ENCODE peak calls at places on chromosomes 12 and 14, in five cellular contexts. One of them, this sample, is unnamed.

GRCh38 chr14:101018561-101019290 is 115.2 kb upstream of the RTL1 start:
- DNase-seq in endothelial cell of umbilical vein: no peak
- DNase-seq in SK-N-SH: no peak
- DNase-seq in HepG2: no peak
- DNase-seq in H1: peak; percentile 1
- DNase-seq in this sample: no peak

GRCh38 chr14:104650057-104650980 is 39.1 kb upstream of the INF2 start:
- DNase-seq in H1: peak; percentile 99
- DNase-seq in HepG2: peak; percentile 37
- DNase-seq in SK-N-SH: peak; percentile 98
- DNase-seq in endothelial cell of umbilical vein: peak; percentile 66
- DNase-seq in this sample: no peak

GRCh38 chr14:70086685-70087379 is 101.9 kb downstream of the SLC8A3 start:
- DNase-seq in HepG2: peak; percentile 14
- DNase-seq in H1: no peak
- DNase-seq in SK-N-SH: peak; percentile 22
- DNase-seq in endothelial cell of umbilical vein: peak; percentile 35
- DNase-seq in this sample: peak; percentile 18

GRCh38 chr14:25056688-25057078 is 6.7 kb upstream of the STXBP6 start:
- DNase-seq in HepG2: no peak
- DNase-seq in endothelial cell of umbilical vein: no peak
- DNase-seq in SK-N-SH: no peak
- DNase-seq in H1: no peak
- DNase-seq in this sample: no peak

GRCh38 chr12:102634216-102634615 is 153.9 kb upstream of the IGF1 start:
- DNase-seq in HepG2: no peak
- DNase-seq in endothelial cell of umbilical vein: no peak
- DNase-seq in SK-N-SH: no peak
- DNase-seq in H1: no peak
- DNase-seq in this sample: no peak

GRCh38 chr14:62179367-62180018 is 417.3 kb downstream of the SNAPC1 start:
- DNase-seq in endothelial cell of umbilical vein: peak; percentile 72
- DNase-seq in H1: peak; percentile 60
- DNase-seq in SK-N-SH: peak; percentile 22
- DNase-seq in HepG2: peak; percentile 48
- DNase-seq in this sample: peak; percentile 87

GRCh38 chr12:40325349-40325960 is 100.7 kb downstream of the LRRK2 start:
- DNase-seq in endothelial cell of umbilical vein: peak; percentile 27
- DNase-seq in SK-N-SH: peak; percentile 46
- DNase-seq in H1: no peak
- DNase-seq in HepG2: peak; percentile 41
- DNase-seq in this sample: no peak

GRCh38 chr14:100393906-100394732 is 71.0 kb downstream of the SLC25A47 start:
- DNase-seq in endothelial cell of umbilical vein: no peak
- DNase-seq in H1: no peak
- DNase-seq in SK-N-SH: peak; percentile 77
- DNase-seq in HepG2: no peak
- DNase-seq in this sample: no peak

GRCh38 chr12:105740970-105741725 is 397.6 kb downstream of the NUAK1 start:
- DNase-seq in endothelial cell of umbilical vein: peak; percentile 66
- DNase-seq in HepG2: no peak
- DNase-seq in SK-N-SH: no peak
- DNase-seq in H1: no peak
- DNase-seq in this sample: no peak

GRCh38 chr12:53961025-53961761 is 6.5 kb downstream of the HOXC12 start:
- DNase-seq in HepG2: no peak
- DNase-seq in SK-N-SH: peak; percentile 80
- DNase-seq in endothelial cell of umbilical vein: no peak
- DNase-seq in H1: no peak
- DNase-seq in this sample: no peak

GRCh38 chr14:74965770-74966153 is 10.4 kb upstream of the PGF start:
- DNase-seq in SK-N-SH: no peak
- DNase-seq in H1: no peak
- DNase-seq in endothelial cell of umbilical vein: peak; percentile 56
- DNase-seq in HepG2: no peak
- DNase-seq in this sample: no peak

GRCh38 chr12:77861317-77861716 is 30.6 kb downstream of the NAV3 start:
- DNase-seq in endothelial cell of umbilical vein: no peak
- DNase-seq in HepG2: no peak
- DNase-seq in H1: no peak
- DNase-seq in SK-N-SH: no peak
- DNase-seq in this sample: no peak

GRCh38 chr12:96208801-96209534 is 14.8 kb downstream of the ELK3 start:
- DNase-seq in HepG2: no peak
- DNase-seq in H1: no peak
- DNase-seq in SK-N-SH: no peak
- DNase-seq in endothelial cell of umbilical vein: peak; percentile 91
- DNase-seq in this sample: no peak
- TF ChIP-seq POLR2AphosphoS5 in HepG2: no peak
- TF ChIP-seq POLR2AphosphoS5 in H1: no peak
- TF ChIP-seq POLR2AphosphoS5 in SK-N-SH: no peak
- TF ChIP-seq POLR2AphosphoS5 in endothelial cell of umbilical vein: no peak
- TF ChIP-seq POLR2AphosphoS5 in this sample: no peak

DNA sequence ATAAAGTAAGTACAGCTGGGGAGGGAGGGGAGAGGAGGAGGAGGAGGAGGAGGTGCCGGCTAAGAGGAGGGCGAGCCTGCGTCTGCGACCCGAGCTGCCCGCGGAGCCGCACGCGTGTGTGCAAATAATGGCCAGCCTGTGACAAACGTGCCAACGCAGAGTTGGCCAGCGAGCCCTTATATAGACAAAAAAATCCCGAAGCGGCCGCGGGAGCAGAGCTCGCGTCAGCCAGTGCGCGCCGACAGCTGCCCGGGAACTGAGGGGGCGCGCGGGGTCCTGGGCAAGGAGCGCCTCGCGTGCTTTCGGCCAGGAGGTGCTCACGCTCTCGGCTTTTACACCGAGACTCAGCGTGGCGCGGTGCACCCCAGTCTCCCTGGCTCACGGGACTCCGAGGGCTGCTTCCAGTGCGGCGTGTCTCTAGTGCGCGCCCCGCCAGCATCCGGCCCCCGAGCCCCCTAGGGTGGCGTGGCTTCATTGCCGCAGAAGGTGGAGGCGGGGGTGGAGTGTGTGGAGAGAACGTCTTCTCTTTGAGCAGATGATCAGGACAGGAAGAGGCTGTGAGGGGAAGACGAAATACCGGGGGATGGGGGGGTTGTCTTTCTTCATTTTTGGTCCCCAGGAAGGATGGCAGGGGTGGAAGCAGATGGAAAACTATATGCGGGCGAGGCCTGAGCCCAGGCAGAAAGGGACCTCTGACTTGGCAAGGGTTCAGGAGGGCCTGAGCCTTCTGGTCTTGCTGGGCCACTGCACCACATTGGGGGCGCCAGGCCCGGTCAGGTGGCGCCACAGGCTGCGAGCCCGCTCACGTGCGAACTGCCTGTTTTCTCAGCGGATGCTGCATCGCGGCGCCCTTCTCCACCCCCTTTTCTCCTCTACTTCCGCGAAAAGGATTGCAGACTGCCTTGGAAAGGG is 659 bp downstream of the SLC16A7 start:
- DNase-seq in endothelial cell of umbilical vein: peak; percentile 73
- DNase-seq in HepG2: peak; percentile 16
- DNase-seq in SK-N-SH: peak; percentile 25
- DNase-seq in H1: peak; percentile 77
- DNase-seq in this sample: no peak
- H3K9ac ChIP-seq in endothelial cell of umbilical vein: peak overlapping the region; percentile 91
- H3K9ac ChIP-seq in HepG2: peak overlapping the region; percentile 21
- H3K9ac ChIP-seq in SK-N-SH: no peak overlapping the region
- H3K9ac ChIP-seq in H1: peak overlapping the region; percentile 68
- H3K9ac ChIP-seq in this sample: peak overlapping the region; percentile 70

GRCh38 chr14:79331820-79332219 is 879.5 kb downstream of the DIO2 start:
- DNase-seq in SK-N-SH: no peak
- DNase-seq in endothelial cell of umbilical vein: no peak
- DNase-seq in HepG2: no peak
- DNase-seq in H1: no peak
- DNase-seq in this sample: no peak

GRCh38 chr14:79337761-79338160 is 873.5 kb downstream of the DIO2 start:
- DNase-seq in H1: no peak
- DNase-seq in endothelial cell of umbilical vein: no peak
- DNase-seq in HepG2: no peak
- DNase-seq in SK-N-SH: no peak
- DNase-seq in this sample: no peak

GRCh38 chr14:79333198-79333546 is 878.1 kb downstream of the DIO2 start:
- DNase-seq in HepG2: no peak
- DNase-seq in H1: no peak
- DNase-seq in SK-N-SH: no peak
- DNase-seq in endothelial cell of umbilical vein: no peak
- DNase-seq in this sample: no peak

GRCh38 chr14:79332504-79333197 is 878.7 kb downstream of the DIO2 start:
- DNase-seq in endothelial cell of umbilical vein: no peak
- DNase-seq in H1: peak; percentile 58
- DNase-seq in HepG2: no peak
- DNase-seq in SK-N-SH: no peak
- DNase-seq in this sample: no peak

DNA sequence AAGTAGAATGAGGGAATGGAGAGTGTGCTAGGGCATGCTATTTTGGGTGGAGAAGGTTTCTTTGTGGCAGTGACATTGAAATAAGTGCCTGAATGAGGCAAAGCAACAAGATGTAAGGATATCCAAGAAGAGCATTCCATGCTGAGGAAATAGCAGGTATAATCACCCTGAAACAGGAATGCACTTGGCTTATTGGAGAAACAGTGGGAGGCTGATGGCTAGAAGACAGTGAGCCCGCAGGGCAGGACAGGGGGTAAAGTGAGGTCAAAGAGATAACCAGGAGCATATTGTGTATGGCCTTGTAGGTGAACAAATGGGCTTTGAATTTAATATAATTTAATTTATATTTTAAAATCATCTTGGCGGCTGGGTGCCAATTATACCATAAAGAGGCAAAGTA is 877.0 kb downstream of the DIO2 start:
- DNase-seq in HepG2: no peak
- DNase-seq in H1: no peak
- DNase-seq in endothelial cell of umbilical vein: no peak
- DNase-seq in SK-N-SH: no peak
- DNase-seq in this sample: no peak
- TF ChIP-seq POLR2AphosphoS5 in HepG2: no peak
- TF ChIP-seq POLR2AphosphoS5 in H1: no peak
- TF ChIP-seq POLR2AphosphoS5 in endothelial cell of umbilical vein: no peak
- TF ChIP-seq POLR2AphosphoS5 in SK-N-SH: no peak
- TF ChIP-seq POLR2AphosphoS5 in this sample: no peak

DNA sequence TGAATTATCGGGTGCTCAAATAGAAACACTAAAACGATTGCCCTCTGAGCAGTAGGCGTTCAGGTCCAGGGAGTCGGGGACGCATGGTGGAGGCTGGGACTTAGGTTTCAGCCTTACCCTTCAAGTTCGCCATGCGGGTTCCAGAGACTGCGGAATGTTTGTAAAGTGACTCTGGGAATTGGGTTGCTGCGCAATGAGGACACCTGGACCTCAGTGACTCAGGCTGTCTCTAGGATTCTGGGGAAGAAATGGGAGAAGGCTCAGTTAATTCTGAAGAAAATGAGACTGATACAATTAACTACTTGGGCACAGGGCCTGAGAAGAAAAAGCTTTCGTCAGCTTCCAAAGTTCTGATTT is 1.1 kb downstream of the LGALS3 start:
- DNase-seq in SK-N-SH: no peak
- DNase-seq in endothelial cell of umbilical vein: no peak
- DNase-seq in H1: no peak
- DNase-seq in HepG2: peak; percentile 34
- DNase-seq in this sample: no peak
- H3K9ac ChIP-seq in SK-N-SH: peak overlapping the region; percentile 84
- H3K9ac ChIP-seq in endothelial cell of umbilical vein: peak overlapping the region; percentile 75
- H3K9ac ChIP-seq in H1: no peak overlapping the region
- H3K9ac ChIP-seq in HepG2: peak overlapping the region; percentile 66
- H3K9ac ChIP-seq in this sample: no peak overlapping the region

GRCh38 chr12:69500631-69501030 is 30.4 kb downstream of the FRS2 start:
- DNase-seq in SK-N-SH: no peak
- DNase-seq in HepG2: no peak
- DNase-seq in H1: no peak
- DNase-seq in endothelial cell of umbilical vein: no peak
- DNase-seq in this sample: no peak

GRCh38 chr12:69495071-69495470 is 24.9 kb downstream of the FRS2 start:
- DNase-seq in HepG2: no peak
- DNase-seq in H1: no peak
- DNase-seq in SK-N-SH: no peak
- DNase-seq in endothelial cell of umbilical vein: no peak
- DNase-seq in this sample: no peak

GRCh38 chr12:69492739-69493138 is 22.6 kb downstream of the FRS2 start:
- DNase-seq in SK-N-SH: no peak
- DNase-seq in HepG2: no peak
- DNase-seq in endothelial cell of umbilical vein: no peak
- DNase-seq in H1: no peak
- DNase-seq in this sample: no peak

GRCh38 chr12:69501154-69501895 is 31.1 kb downstream of the FRS2 start:
- DNase-seq in H1: no peak
- DNase-seq in endothelial cell of umbilical vein: no peak
- DNase-seq in HepG2: no peak
- DNase-seq in SK-N-SH: no peak
- DNase-seq in this sample: no peak

GRCh38 chr12:69497308-69498026 is 27.3 kb downstream of the FRS2 start:
- DNase-seq in H1: no peak
- DNase-seq in SK-N-SH: no peak
- DNase-seq in endothelial cell of umbilical vein: no peak
- DNase-seq in HepG2: no peak
- DNase-seq in this sample: no peak
- TF ChIP-seq POLR2AphosphoS5 in H1: no peak
- TF ChIP-seq POLR2AphosphoS5 in SK-N-SH: no peak
- TF ChIP-seq POLR2AphosphoS5 in endothelial cell of umbilical vein: no peak
- TF ChIP-seq POLR2AphosphoS5 in HepG2: no peak
- TF ChIP-seq POLR2AphosphoS5 in this sample: no peak

DNA sequence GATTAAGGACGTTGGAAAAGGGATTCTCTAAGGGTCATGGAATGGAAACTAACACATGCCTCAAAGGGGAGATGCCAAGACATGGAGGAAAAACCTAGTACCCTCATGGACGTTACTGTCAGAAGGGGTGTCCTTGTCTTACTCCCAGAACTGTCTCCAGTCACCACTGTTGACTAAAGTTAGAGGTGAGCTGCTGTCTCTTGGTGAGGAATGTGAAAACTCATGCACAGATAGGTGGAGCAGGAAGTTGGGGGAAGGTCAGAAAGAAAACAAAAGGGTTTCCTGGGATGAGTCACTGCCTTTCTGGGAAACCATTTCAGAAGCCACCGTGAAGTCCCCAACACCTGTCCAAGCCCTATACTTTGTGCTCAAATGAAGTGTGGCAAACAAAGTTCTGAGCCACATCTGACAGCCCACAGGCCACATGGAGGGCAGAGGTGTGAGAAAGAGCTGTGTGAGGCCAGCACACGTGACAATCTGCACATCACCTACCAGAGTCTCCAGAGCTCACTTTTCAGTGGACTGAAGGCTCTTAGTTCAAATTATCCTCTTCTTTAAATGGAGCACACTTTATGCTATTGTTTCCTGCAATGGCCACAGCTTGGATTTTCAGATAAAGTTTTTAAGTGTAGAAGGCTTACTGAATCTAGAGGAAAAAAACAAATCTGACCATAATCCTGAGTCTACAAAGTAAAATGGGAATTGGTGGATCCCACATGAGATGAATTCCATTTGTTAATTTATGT is 92.9 kb upstream of the EGLN3 start:
- DNase-seq in H1: no peak
- DNase-seq in HepG2: peak; percentile 99
- DNase-seq in endothelial cell of umbilical vein: peak; percentile 27
- DNase-seq in SK-N-SH: no peak
- DNase-seq in this sample: no peak
- H3K9ac ChIP-seq in H1: no peak overlapping the region
- H3K9ac ChIP-seq in HepG2: peak overlapping the region; percentile 20
- H3K9ac ChIP-seq in endothelial cell of umbilical vein: no peak overlapping the region
- H3K9ac ChIP-seq in SK-N-SH: no peak overlapping the region
- H3K9ac ChIP-seq in this sample: no peak overlapping the region

This sample was measured in SK-N-MC.